ENCODE peak calls at places on chromosomes 4 and X, in six cellular contexts. U is activated gamma-delta T cell treated with Interleukin-2 at 50 U/mL for 16 hours; P is COR-L47; S is iris pigment epithelial cell; L is Ammon's horn; Q is natural killer cell treated with Interleukin-12 subunit alpha and Interleukin-12 subunit beta and Interleukin-15 and Interleukin-18, amount 100 ng/mL, for 72 hours. R is an unnamed sample.

GRCh38 chr4:109419679-109420078 is 13.9 kb upstream of the SEC24B start:
- DNase-seq in U (no peak), P (no peak), S (no peak), L (no peak), Q (no peak), R (no peak)

GRCh38 chr4:187480146-187481145 is 515.1 kb upstream of the ZFP42 start:
- DNase-seq in U (no peak), P (no peak), S (peak), L (no peak), Q (no peak), R (no peak)

GRCh38 chr4:185112104-185112503 is 31.0 kb upstream of the SLC25A4 start:
- DNase-seq in U (no peak), P (no peak), S (peak), L (no peak), Q (no peak), R (peak)

GRCh38 chr4:109359040-109359646 is 56.7 kb upstream of the COL25A1 start:
- DNase-seq in U (no peak), P (no peak), S (no peak), L (no peak), Q (no peak), R (no peak)

GRCh38 chr4:121898150-121898549 is 27.9 kb upstream of the BBS7 start:
- DNase-seq in U (peak), P (no peak), S (no peak), L (no peak), Q (no peak), R (peak)

GRCh38 chr4:52548818-52549570 is 110.1 kb downstream of the USP46 start:
- DNase-seq in U (no peak), P (no peak), S (no peak), L (no peak), Q (no peak), R (no peak)

GRCh38 chr4:1207603-1208265 is 35.4 kb upstream of the SPON2 start:
- DNase-seq in U (no peak), P (no peak), S (peak), L (peak), Q (peak), R (no peak)

GRCh38 chrX:66677430-66677829 is 38.6 kb upstream of the EDA2R start:
- DNase-seq in U (no peak), P (no peak), S (peak), L (no peak), Q (no peak), R (no peak)

GRCh38 chr4:113293043-113293560 is 243.6 kb downstream of the ANK2 start:
- DNase-seq in U (no peak), P (no peak), S (peak), L (peak), Q (no peak), R (no peak)

GRCh38 chr4:137417676-137418075 is 114.6 kb downstream of the PCDH18 start:
- DNase-seq in U (no peak), P (no peak), S (peak), L (no peak), Q (no peak), R (no peak)

GRCh38 chrX:12405306-12405705 is 267.0 kb downstream of the FRMPD4 start:
- DNase-seq in U (no peak), P (no peak), S (no peak), L (no peak), Q (no peak), R (no peak)

GRCh38 chr4:34516524-34516923 is 1727.8 kb downstream of the ARAP2 start:
- DNase-seq in U (no peak), P (peak), S (no peak), L (no peak), Q (no peak), R (no peak)

GRCh38 chrX:110563276-110563675 is 204.6 kb downstream of the RTL9 start:
- DNase-seq in U (no peak), P (no peak), S (no peak), L (peak), Q (no peak), R (no peak)

GRCh38 chr4:154506253-154506652 is 14.7 kb upstream of the DCHS2 start:
- DNase-seq in U (no peak), P (peak), S (peak), L (peak), Q (no peak), R (peak)

GRCh38 chrX:45322820-45323219 is 122.1 kb upstream of the DIPK2B start:
- DNase-seq in U (no peak), P (no peak), S (peak), L (no peak), Q (no peak), R (no peak)

GRCh38 chrX:97898798-97899197 is 1015.1 kb downstream of the RPA4 start:
- DNase-seq in U (no peak), P (no peak), S (peak), L (no peak), Q (no peak), R (no peak)